ENCODE peak calls at places on chromosomes 2 and 18, in four cellular contexts. Q is PC-9, B is HCT116, O is astrocyte of the spinal cord. D is an unnamed sample.

GRCh38 chr2:198444800-198445287 is 640.5 kb downstream of the PLCL1 start:
- DNase-seq in Q (no peak), O (no peak), B (no peak), D (no peak)

GRCh38 chr18:6281874-6282273 is 132.8 kb downstream of the L3MBTL4 start:
- DNase-seq in O (no peak), Q (no peak), B (no peak), D (no peak)

GRCh38 chr2:2698182-2699116 is 367.4 kb upstream of the MYT1L start:
- DNase-seq in B (peak), Q (no peak), O (no peak), D (no peak)

GRCh38 chr2:199869653-199870052 is 18.7 kb upstream of the FTCDNL1 start:
- DNase-seq in Q (no peak), O (no peak), B (no peak), D (no peak)

GRCh38 chr2:172429351-172429968 is 2.1 kb downstream of the ITGA6 start:
- DNase-seq in O (peak), Q (peak), B (no peak), D (no peak)

GRCh38 chr2:197613509-197613987 is 61.8 kb downstream of the RFTN2 start:
- DNase-seq in B (no peak), Q (peak), O (no peak), D (no peak)

GRCh38 chr2:182368446-182368845 is 58.4 kb downstream of the PDE1A start:
- DNase-seq in B (no peak), Q (no peak), O (peak), D (peak)

GRCh38 chr2:120669121-120669952 is 66.3 kb upstream of the GLI2 start:
- DNase-seq in B (peak), Q (peak), O (no peak), D (no peak)

GRCh38 chr2:118371500-118371899 is 283.2 kb downstream of the INSIG2 start:
- DNase-seq in Q (no peak), O (peak), B (peak), D (no peak)

GRCh38 chr2:235494716-235495372 is 1.0 kb downstream of the AGAP1 start:
- DNase-seq in Q (peak), O (peak), B (no peak), D (no peak)

GRCh38 chr18:5630057-5630765 is 86.4 kb upstream of the EPB41L3 start:
- DNase-seq in Q (no peak), O (peak), B (no peak), D (no peak)

GRCh38 chr2:109545828-109546713 is 67.7 kb downstream of the SEPTIN10 start:
- DNase-seq in B (peak), Q (no peak), O (peak), D (peak)

GRCh38 chr2:172293952-172294351 is 133.4 kb upstream of the ITGA6 start:
- DNase-seq in Q (no peak), O (no peak), B (no peak), D (no peak)

GRCh38 chr2:28407976-28408690 is 15.5 kb downstream of the FOSL2 start:
- DNase-seq in B (no peak), O (peak), Q (no peak), D (no peak)

GRCh38 chr2:127453392-127454171 is 35.4 kb downstream of the PROC start:
- DNase-seq in O (no peak), B (no peak), Q (no peak), D (no peak)

GRCh38 chr2:234072454-234072853 is 22.0 kb downstream of the SPP2 start:
- DNase-seq in Q (no peak), O (no peak), B (no peak), D (no peak)

GRCh38 chr2:161250864-161251436 is 57.3 kb upstream of the PSMD14 start:
- DNase-seq in Q (peak), O (peak), B (peak), D (peak)

GRCh38 chr2:19435815-19436214 is 77.4 kb upstream of the OSR1 start:
- DNase-seq in B (no peak), O (peak), Q (no peak), D (no peak)

GRCh38 chr2:25042321-25043240 is 705 bp downstream of the EFR3B start:
- DNase-seq in Q (no peak), O (peak), B (no peak), D (no peak)

GRCh38 chr2:17756629-17757028 is 2.7 kb downstream of the GEN1 start:
- DNase-seq in B (no peak), O (no peak), Q (no peak), D (no peak)

DNA sequence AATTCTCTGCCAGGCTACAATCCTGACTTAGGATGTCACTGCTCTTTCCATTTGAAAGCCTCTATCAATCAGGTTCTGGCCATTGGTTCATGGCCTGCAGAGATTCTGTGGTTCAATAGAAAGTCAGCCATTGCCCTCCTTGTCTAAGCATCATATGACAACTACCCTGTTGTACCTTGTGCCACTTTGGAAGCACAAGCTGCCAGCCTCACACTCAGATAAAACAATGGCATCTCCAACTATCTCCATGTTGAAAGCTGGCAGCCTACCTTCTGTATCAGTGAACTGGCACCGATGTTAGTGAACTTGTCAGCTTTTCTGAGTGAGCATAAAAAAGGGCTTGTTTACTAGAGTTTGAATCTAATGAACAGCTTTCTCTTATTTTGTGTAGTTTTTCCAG is 203.3 kb upstream of the SESTD1 start:
- DNase-seq in B (no peak), O (no peak), Q (no peak), D (no peak)
- H3K4me3 ChIP-seq in B (no peak), O (no peak), Q (no peak), D (no peak)

DNA sequence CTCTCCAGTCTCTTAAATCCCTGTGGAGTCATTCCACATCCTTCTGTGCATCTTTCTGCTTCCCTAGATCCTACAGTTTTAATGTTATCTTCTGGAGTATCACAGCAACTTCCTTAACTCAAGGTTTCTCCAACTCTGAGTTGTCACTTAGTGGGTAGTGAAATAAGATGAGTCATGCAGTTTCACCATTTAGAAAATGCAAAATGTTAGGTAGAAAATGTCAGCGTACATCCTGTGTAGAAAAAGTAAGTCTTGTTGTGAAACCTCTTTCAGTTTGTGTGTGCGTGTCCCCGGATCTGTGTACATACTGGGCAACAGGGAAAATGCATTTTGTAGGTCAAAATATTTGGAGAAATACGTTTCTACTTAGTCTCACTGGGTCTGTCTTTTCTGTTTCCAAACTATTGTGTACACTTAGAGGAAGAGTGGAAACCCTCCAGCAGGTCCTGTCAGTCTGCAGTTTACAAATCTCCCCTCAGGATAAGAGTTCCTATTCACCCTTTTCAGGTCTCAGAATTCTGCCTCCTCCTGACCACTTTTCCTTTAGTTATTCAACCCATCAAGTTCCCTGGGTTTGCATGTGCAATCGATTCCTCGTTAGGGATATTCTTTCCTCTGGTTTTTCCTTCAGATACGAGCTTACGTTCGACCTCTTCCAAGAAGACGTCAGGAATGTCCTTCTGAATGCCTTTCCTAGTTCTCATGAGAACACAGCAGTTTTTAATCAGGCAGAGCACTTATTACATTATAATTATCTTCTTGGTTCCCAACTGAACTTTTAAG is 154.8 kb downstream of the TGIF1 start:
- DNase-seq in B (no peak), O (peak), Q (peak), D (peak)
- H3K4me3 ChIP-seq in B (peak), O (peak), Q (peak), D (peak)

GRCh38 chr2:176152350-176153181 is 1.2 kb downstream of the HOXD4 start:
- DNase-seq in O (no peak), B (no peak), Q (no peak), D (no peak)
- H3K4me3 ChIP-seq in O (peak), B (no peak), Q (no peak), D (peak)

GRCh38 chr18:48934400-48934707 is 16.4 kb downstream of the SMAD7 start:
- DNase-seq in O (no peak), B (no peak), Q (no peak), D (no peak)

GRCh38 chr18:48933578-48934399 is 17.0 kb downstream of the SMAD7 start:
- DNase-seq in B (no peak), O (no peak), Q (no peak), D (no peak)

GRCh38 chr18:48935433-48935774 is 15.4 kb downstream of the SMAD7 start:
- DNase-seq in B (no peak), O (no peak), Q (no peak), D (no peak)

GRCh38 chr18:48932822-48933510 is 17.8 kb downstream of the SMAD7 start:
- DNase-seq in O (peak), Q (no peak), B (no peak), D (no peak)

GRCh38 chr18:48934708-48935432 is 15.9 kb downstream of the SMAD7 start:
- DNase-seq in Q (no peak), B (no peak), O (no peak), D (no peak)
- H3K4me3 ChIP-seq in Q (no peak), B (no peak), O (no peak), D (no peak)

GRCh38 chr2:218217366-218218309 is 649 bp downstream of the ARPC2 start:
- DNase-seq in O (no peak), B (no peak), Q (no peak), D (no peak)

GRCh38 chr2:218218409-218219185 is 1.6 kb downstream of the ARPC2 start:
- DNase-seq in Q (no peak), O (no peak), B (no peak), D (no peak)

GRCh38 chr2:218223046-218223445 is 6.1 kb downstream of the ARPC2 start:
- DNase-seq in B (no peak), Q (no peak), O (no peak), D (no peak)

GRCh38 chr2:218221015-218221414 is 4.0 kb downstream of the ARPC2 start:
- DNase-seq in Q (no peak), B (no peak), O (no peak), D (no peak)

DNA sequence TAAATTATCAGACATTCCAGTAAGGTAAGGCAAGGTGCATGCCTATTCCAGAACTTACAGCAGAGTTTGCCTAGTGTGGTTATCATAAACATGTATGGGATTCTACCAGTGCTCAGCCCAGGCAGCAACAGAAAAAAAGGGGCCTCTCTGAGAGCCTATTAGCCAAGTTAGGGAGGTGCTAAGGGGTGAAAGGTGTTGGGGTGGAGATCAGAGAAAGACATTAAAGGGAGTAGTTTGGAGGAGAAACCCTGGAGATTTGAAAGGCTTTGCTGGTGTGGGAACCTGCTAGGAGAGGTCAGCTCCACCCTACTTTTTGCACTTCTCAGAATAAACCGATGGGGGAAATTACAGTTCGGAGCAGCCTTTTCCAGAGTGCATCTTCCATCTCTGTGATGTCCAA is 2.9 kb downstream of the ARPC2 start:
- DNase-seq in Q (no peak), O (no peak), B (no peak), D (no peak)
- H3K4me3 ChIP-seq in Q (no peak), O (no peak), B (no peak), D (no peak)